ENCODE peak calls at places on chromosomes 13 and 19, in six cellular contexts. C is HCT116, B is H1, J is GM12878, Y is K562, A is HepG2. Z is an unnamed sample.

GRCh38 chr13:25085125-25085742 is 10.7 kb upstream of the PABPC3 start:
- DNase-seq in B (no peak), A (peak), C (peak), J (no peak), Y (no peak), Z (peak)

GRCh38 chr19:50431343-50432220 is 1.1 kb upstream of the MYBPC2 start:
- DNase-seq in A (peak), Y (peak), B (peak), C (peak), J (peak), Z (peak)

GRCh38 chr13:44404261-44405139 is 30.9 kb downstream of the SERP2 start:
- DNase-seq in J (no peak), B (no peak), C (no peak), Y (no peak), A (peak), Z (no peak)

GRCh38 chr19:29121684-29122083 is 91.3 kb downstream of the UQCRFS1 start:
- DNase-seq in Y (peak), B (peak), C (no peak), J (no peak), A (no peak), Z (peak)

GRCh38 chr13:94710081-94710809 is 2.1 kb downstream of the SOX21 start:
- DNase-seq in J (no peak), Y (no peak), A (no peak), C (no peak), B (no peak), Z (no peak)

GRCh38 chr13:29767006-29767405 is 83.4 kb downstream of the UBL3 start:
- DNase-seq in Y (no peak), J (no peak), C (no peak), B (no peak), A (no peak), Z (no peak)

GRCh38 chr19:1063030-1063908 is 3.7 kb upstream of the ARHGAP45 start:
- DNase-seq in Y (peak), B (no peak), J (no peak), C (peak), A (no peak), Z (no peak)

GRCh38 chr13:107873908-107874307 is 341.4 kb downstream of the LIG4 start:
- DNase-seq in C (no peak), A (no peak), B (no peak), Y (no peak), J (no peak), Z (no peak)

GRCh38 chr19:20999731-21000352 is 20.6 kb upstream of the ZNF430 start:
- DNase-seq in Y (peak), C (no peak), J (peak), A (no peak), B (peak), Z (peak)

GRCh38 chr13:110126391-110126961 is 180.5 kb downstream of the COL4A1 start:
- DNase-seq in C (no peak), A (no peak), J (no peak), B (no peak), Y (no peak), Z (peak)

GRCh38 chr13:109631069-109631468 is 155.3 kb downstream of the IRS2 start:
- DNase-seq in C (no peak), J (no peak), B (no peak), A (no peak), Y (no peak), Z (no peak)

GRCh38 chr19:7519411-7520130 is 2.9 kb upstream of the MCOLN1 start:
- DNase-seq in C (no peak), B (no peak), A (no peak), Y (no peak), J (no peak), Z (no peak)

GRCh38 chr13:45280751-45281634 is 60.0 kb downstream of the TPT1 start:
- DNase-seq in C (peak), Y (no peak), B (peak), J (no peak), A (peak), Z (peak)

GRCh38 chr13:106911602-106912001 is 343.7 kb upstream of the ARGLU1 start:
- DNase-seq in B (no peak), J (no peak), Y (no peak), A (no peak), C (no peak), Z (no peak)

GRCh38 chr13:98577823-98578285 is 947 bp upstream of the STK24 start:
- DNase-seq in J (no peak), A (peak), Y (no peak), C (no peak), B (no peak), Z (no peak)

GRCh38 chr13:98004107-98004506 is 50.6 kb downstream of the IPO5 start:
- DNase-seq in J (no peak), Y (no peak), C (no peak), A (no peak), B (no peak), Z (no peak)

GRCh38 chr13:20127563-20128458 is 33.0 kb downstream of the GJA3 start:
- DNase-seq in Y (no peak), C (no peak), B (no peak), J (no peak), A (peak), Z (no peak)

GRCh38 chr19:2355168-2356035 is 4.7 kb upstream of the TMPRSS9 start:
- DNase-seq in B (no peak), A (no peak), C (no peak), J (no peak), Y (no peak), Z (no peak)

GRCh38 chr13:101384929-101385328 is 31.4 kb downstream of the NALCN start:
- DNase-seq in A (no peak), J (no peak), Y (no peak), C (no peak), B (no peak), Z (no peak)

GRCh38 chr13:100659578-100659977 is 15.0 kb downstream of the TMTC4 start:
- DNase-seq in J (no peak), C (no peak), Y (no peak), A (no peak), B (no peak), Z (no peak)

GRCh38 chr13:80931118-80931517 is 590.2 kb upstream of the SPRY2 start:
- DNase-seq in C (no peak), B (no peak), A (no peak), Y (no peak), J (no peak), Z (no peak)

GRCh38 chr13:41587490-41587889 is 130.1 kb downstream of the RGCC start:
- DNase-seq in A (no peak), B (no peak), J (no peak), C (no peak), Y (no peak), Z (no peak)

GRCh38 chr13:35768126-35768525 is 291.6 kb upstream of the MAB21L1 start:
- DNase-seq in B (no peak), A (no peak), J (no peak), C (no peak), Y (no peak), Z (no peak)

GRCh38 chr19:2394054-2394668 is 33.2 kb downstream of the TIMM13 start:
- DNase-seq in B (no peak), Y (no peak), J (peak), C (no peak), A (peak), Z (no peak)

GRCh38 chr19:1252818-1253513 is 4.6 kb downstream of the MIDN start:
- DNase-seq in J (no peak), A (peak), C (no peak), Y (no peak), B (no peak), Z (no peak)

GRCh38 chr13:73708393-73708985 is 425.7 kb downstream of the KLF12 start:
- DNase-seq in A (peak), C (peak), J (no peak), Y (peak), B (no peak), Z (peak)

GRCh38 chr19:55012294-55012693 is 25.8 kb downstream of the GP6 start:
- DNase-seq in C (no peak), J (no peak), B (no peak), Y (peak), A (no peak), Z (no peak)

DNA sequence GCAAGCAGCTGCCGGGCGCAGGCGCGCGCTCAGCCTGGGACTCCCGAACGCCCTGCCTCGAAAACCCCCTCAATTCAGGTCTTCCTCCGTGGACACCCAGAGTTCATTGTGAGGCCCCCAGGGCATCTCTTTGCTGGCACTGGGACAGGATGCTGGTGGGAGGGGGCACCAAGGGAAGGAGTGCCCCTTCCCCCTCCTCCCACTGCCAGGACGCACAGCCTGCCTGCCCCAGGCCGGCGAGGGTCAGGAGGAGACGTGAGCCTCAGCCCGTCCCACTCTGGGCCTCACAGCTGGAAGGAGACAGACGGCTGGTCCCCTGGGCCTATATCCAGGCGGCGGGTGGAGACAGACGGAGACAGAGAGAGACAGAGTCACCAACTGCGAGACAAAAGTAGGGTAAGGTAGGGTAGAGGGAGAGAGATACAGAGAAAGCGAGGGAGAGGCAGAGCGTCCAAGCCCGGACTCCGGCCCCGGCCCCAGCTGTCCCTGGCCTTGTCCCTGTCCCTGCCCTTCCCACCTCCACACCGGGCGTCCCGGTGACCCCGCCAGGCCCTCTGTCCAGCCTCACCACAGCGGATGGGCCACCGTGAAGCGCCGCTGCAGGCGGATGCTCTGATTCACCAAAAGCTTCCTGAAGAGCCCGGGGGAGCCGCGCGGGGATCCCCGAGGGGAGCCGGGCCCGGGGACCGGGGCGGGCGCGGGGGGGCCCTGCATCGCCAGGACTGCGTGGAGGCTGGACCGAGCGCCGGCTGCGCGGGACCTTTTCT is at the start of gene PDE4C:
- DNase-seq in Y (no peak), A (no peak), J (no peak), B (no peak), C (no peak), Z (no peak)
- H3K4me3 ChIP-seq in Y (no peak), A (peak), J (no peak), B (no peak), C (no peak), Z (peak)

GRCh38 chr13:33651766-33652165 is 166.2 kb upstream of the RFC3 start:
- DNase-seq in A (no peak), J (no peak), Y (no peak), B (no peak), C (no peak), Z (no peak)
- TF ChIP-seq ZNF274 in A (no peak), J (no peak), Y (no peak), B (no peak), C (no peak), Z (no peak)

DNA sequence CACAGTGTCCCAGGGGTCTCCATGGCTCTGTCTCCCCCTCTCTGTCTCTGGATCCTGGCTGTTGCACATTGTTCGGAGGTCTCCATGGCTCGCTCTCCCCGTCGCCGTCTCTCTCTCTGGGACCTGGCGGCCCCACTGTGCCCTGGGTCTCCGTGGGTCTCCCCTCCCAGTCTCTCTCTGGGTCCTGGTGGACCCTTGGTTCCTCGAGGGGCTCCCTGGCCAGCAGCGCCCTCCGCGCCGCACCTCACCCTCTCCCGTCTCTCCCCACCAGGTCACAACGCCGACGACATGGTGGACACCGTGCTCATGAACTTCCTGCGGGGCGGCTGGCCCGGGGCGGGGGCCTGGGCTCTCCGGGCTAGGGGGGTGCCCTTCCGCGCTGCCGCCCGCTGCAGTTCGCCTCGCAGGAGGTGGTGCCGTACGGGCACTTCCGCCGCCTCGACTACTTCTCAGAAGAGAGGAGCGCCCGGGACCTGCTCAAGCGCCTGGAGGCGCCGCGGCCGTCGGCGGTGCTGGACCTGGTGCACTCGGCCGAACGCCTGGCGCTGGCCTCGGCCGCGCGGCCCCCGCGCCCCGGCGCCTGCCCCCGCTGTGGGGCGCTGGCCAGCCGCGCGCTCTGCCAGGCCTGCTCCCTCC is 29.1 kb downstream of the SIGLEC5 start:
- DNase-seq in A (no peak), C (no peak), Y (no peak), B (no peak), J (no peak), Z (no peak)
- H3K4me3 ChIP-seq in A (no peak), C (no peak), Y (no peak), B (no peak), J (peak), Z (no peak)

DNA sequence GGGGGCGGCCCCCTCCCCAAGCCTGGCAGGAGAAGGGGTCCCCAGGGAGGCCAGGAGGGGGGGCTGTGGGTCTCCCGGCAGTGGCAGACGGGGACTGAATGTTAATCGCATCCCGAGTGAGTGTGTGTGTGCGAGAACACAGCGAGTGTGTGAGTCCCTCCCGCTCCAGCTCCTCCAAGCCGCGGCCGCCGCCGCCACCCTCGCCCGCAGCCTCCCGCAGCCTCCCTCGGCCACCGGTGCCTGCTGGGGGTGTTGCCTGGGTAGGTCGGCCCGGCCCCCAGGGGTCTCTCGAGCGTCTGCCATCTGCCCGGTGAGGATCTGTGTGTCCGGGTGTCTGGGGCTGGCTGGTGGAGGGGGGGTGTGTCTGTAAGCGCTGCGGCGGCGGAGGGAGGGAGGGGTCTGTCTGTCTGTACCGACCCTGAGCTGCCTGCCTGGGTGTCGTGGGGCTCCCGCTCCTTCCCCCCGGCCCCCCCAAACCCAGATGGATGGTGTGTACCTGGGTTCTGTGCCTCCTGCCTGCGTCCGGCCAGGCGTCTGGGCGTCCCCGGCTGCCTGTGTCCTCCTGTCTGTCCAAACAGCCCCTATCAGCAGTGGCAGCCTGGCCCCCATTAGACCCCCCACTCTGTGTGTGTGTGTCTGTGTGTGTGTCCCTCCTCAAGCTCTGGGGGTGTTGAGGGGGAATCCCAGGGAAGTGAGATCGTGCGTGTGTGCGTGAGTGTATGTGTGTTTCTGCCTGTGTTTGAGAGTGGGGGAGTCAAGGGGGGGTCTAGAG is at the start of gene GRIN2D:
- DNase-seq in Y (peak), B (no peak), A (no peak), J (no peak), C (no peak), Z (no peak)
- TF ChIP-seq ZNF274 in Y (no peak), B (no peak), A (no peak), J (no peak), C (no peak), Z (no peak)

DNA sequence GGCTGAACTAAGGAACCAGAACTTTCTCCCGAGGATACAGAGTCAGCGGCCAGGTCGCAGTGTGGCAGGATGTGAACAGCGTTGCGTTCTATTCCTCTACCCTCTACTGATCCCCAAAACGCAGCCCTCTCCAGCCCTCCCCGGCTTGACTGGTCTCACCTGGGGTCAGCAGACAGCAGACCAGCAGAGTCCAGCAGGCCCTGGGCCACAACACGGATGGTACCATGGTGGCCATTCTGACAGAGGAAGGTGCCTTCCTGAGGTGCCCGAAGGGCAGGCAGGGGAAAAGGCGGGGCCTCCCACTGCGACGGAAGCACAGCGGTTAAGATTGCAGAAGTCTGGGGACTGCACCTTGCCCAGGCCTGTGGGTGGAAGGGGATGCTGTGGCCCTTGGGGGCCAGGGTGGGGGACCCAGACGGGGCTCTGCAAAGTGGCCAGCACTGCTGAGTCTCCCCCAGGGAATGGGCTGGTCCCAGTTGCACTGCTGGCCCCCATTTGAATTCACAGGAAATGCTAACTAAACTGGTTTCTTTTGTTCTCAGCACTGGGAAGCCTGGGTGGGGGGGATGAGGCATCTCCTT is at the start of gene ICAM3:
- DNase-seq in C (no peak), J (peak), B (no peak), Y (no peak), A (no peak), Z (no peak)
- H3K4me3 ChIP-seq in C (no peak), J (peak), B (no peak), Y (no peak), A (no peak), Z (no peak)

DNA sequence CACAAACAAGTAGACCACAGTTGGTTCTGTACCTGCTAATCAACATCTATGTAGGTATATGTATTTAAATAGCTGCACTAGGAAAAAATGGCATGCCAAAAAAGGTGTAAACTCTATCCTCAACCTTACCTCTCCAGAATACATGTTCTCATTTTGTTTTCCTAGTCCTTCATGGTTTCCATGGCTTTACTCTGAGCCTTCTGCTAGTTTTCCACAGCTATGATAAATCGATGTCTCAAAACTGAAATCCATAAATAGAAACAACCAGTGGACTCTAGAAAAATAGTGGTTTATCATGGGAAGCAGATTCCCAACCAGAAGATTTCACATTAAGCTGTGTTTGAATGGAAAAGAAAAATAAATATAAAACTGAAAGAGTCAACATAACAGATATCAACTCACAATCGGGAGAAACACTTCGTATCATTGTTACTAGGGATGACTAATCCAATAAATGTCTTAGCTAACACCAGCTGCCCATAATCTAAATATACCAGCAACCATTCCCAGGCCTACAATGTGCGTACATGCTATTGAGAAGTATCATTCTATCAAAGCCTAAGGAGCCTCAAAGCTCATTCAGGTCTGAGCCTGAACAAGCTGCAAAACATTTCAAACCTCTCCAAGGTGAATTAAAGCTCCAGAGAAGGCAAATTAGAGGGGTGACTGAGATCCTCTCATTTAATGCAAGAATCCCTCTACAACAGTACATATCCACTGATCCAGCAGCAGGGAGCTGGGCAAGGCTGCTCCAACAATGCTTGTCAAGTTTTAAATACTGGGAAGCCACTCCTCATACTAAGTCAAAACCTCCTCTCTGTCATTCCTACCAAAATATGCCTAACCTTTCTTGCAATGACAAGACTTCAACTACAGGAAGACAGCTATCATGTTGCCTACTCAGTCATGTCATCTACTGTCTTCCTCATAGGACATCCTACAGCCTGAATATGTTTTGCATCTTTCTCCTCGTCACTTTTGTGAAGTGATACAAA is 90.2 kb downstream of the KCTD12 start:
- DNase-seq in C (no peak), A (no peak), Y (no peak), B (no peak), J (no peak), Z (no peak)
- TF ChIP-seq ZNF274 in C (no peak), A (no peak), Y (no peak), B (no peak), J (no peak), Z (no peak)

DNA sequence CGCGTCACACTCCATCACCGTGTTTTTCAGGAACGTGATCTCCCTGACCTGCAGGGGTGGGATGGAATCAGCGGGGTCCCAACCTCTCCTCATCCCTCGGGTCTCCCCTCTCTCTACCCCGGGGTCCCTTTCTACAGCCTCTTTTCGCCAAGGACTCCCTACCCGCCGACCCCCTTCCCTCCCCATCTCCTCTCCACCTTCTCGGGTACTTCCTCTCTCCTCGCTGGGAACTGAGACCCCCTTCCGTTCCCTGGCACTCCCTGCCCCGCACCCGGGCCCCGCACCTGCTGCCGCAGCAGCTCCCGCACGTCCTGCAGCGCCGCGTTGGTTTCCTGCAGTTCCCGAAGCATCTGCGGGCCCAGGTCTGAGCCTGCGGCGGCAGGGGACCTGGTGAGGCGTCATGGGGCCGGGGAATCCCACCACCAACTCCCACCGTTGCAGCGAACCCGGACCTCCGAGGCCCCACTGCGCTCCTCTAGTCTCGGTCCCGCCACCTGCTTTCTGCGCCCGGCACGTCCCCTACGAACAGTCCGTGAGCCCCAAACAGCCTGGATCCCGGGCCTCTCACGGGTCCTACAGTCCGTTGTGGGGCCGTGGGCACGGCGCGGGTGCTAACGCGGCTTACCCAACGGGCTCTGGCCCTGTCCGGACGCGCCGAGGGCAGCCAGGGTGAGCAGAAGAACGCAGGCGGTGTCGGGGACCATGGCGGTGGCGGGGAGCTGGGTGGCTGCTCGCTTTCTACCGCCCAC is at the start of gene COMP:
- DNase-seq in C (no peak), B (no peak), Y (no peak), A (no peak), J (no peak), Z (no peak)
- H3K4me3 ChIP-seq in C (no peak), B (peak), Y (no peak), A (peak), J (no peak), Z (peak)

Z was measured in NT2/D1.